ENCODE peak calls at places on chromosomes 6 and 20, in five cellular contexts. U, Q, G, Y and R are unnamed samples.

GRCh38 chr6:104828478-104828877 is 31.2 kb downstream of the HACE1 start:
- DNase-seq in Y (no peak), G (no peak), Q (no peak), U (no peak), R (no peak)

GRCh38 chr20:15900443-15900842 is 672.8 kb downstream of the KIF16B start:
- DNase-seq in Q (no peak), U (no peak), G (no peak), Y (no peak), R (no peak)

GRCh38 chr6:145561095-145561820 is 174.1 kb downstream of the EPM2A start:
- DNase-seq in U (no peak), G (no peak), Y (no peak), Q (no peak), R (no peak)

GRCh38 chr6:157505912-157506491 is 125.0 kb downstream of the ZDHHC14 start:
- DNase-seq in U (no peak), Y (no peak), G (no peak), Q (no peak), R (no peak)

GRCh38 chr6:121305957-121306607 is 28.2 kb downstream of the TBC1D32 start:
- DNase-seq in Q (no peak), U (no peak), G (no peak), Y (no peak), R (no peak)

GRCh38 chr20:35279040-35279439 is 1.1 kb upstream of the MMP24OS start:
- DNase-seq in Y (no peak), Q (no peak), G (peak; percentile 57), U (no peak), R (no peak)

GRCh38 chr20:10647471-10647870 is 26.3 kb downstream of the JAG1 start:
- DNase-seq in Y (peak; percentile 7), U (no peak), Q (no peak), G (no peak), R (no peak)

GRCh38 chr6:14211596-14211961 is 94.0 kb downstream of the CD83 start:
- DNase-seq in Q (peak; percentile 18), G (peak; percentile 21), U (peak; percentile 71), Y (peak; percentile 53), R (no peak)

GRCh38 chr6:55293116-55293515 is 34.2 kb upstream of the GFRAL start:
- DNase-seq in G (no peak), Y (no peak), Q (no peak), U (no peak), R (no peak)

GRCh38 chr6:128241221-128241620 is 279.2 kb downstream of the PTPRK start:
- DNase-seq in U (no peak), Q (no peak), Y (no peak), G (no peak), R (no peak)

GRCh38 chr6:31769684-31770371 is 7.3 kb downstream of the VWA7 start:
- DNase-seq in G (peak; percentile 65), Y (peak; percentile 94), U (peak; percentile 80), Q (peak; percentile 95), R (peak; percentile 36)

GRCh38 chr6:26445934-26446667 is 5.8 kb downstream of the BTN3A3 start:
- DNase-seq in Y (no peak), G (no peak), Q (peak; percentile 34), U (no peak), R (peak; percentile 76)

GRCh38 chr6:42200035-42200434 is 5.3 kb upstream of the GUCA1B start:
- DNase-seq in Q (no peak), U (no peak), G (peak; percentile 10), Y (no peak), R (no peak)

DNA sequence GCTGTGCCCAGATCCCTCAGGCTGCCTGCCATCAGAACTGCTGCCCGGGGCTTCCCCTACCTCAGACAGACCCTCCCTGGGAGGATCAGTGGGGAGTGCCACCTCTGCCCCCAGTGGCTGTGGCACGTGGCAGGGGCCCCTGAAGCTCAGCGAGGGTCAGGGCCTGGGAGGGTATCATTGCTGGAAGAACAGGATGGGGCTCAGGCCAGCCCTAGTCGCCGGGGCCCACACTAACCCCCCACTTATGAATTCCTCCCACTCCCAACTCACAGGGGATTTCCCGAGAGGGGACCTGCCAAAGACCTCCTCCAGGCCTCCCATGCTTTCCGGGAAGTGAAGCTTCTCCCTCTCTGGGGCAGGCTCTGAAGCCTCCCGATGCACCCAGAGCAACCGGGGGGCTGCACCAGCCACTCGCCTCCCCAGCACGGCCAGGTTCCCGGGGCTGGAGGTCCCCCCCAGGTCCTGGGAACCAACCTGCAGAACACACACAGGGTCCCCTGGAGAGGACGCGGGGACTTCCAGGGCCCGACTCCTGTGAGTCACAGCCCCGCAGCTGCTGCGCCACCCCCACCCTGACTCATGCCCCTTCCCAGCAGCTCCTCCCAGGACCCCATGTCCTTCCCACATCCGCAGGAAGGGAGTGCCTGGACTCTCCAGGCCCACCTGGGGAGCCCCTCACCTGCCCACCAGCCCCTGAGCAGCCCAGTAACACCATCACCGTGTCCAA is 2.5 kb downstream of the TNFRSF6B start:
- DNase-seq in G (no peak), Q (peak; percentile 68), U (peak; percentile 83), Y (peak; percentile 35), R (peak; percentile 30)
- TF ChIP-seq POLR2AphosphoS5 in G (no peak), Q (no peak), U (peak; percentile 26), Y (no peak), R (no peak)

GRCh38 chr6:156334961-156335360 is 442.2 kb upstream of the ARID1B start:
- DNase-seq in U (no peak), Q (no peak), Y (no peak), G (no peak), R (no peak)
- TF ChIP-seq POLR2AphosphoS5 in U (no peak), Q (no peak), Y (no peak), G (no peak), R (no peak)

GRCh38 chr6:158819213-158819976 is at the start of gene EZR:
- DNase-seq in Q (peak; percentile 86), Y (peak; percentile 90), U (peak; percentile 86), G (peak; percentile 79), R (no peak)
- TF ChIP-seq POLR2AphosphoS5 in Q (peak; percentile 79), Y (peak; percentile 93), U (peak; percentile 85), G (peak; percentile 57), R (peak; percentile 89)

GRCh38 chr6:35473849-35474128 is 5.6 kb downstream of the RPL10A start:
- DNase-seq in U (no peak), G (no peak), Q (no peak), Y (no peak), R (no peak)
- TF ChIP-seq POLR2AphosphoS5 in U (no peak), G (no peak), Q (no peak), Y (no peak), R (no peak)

DNA sequence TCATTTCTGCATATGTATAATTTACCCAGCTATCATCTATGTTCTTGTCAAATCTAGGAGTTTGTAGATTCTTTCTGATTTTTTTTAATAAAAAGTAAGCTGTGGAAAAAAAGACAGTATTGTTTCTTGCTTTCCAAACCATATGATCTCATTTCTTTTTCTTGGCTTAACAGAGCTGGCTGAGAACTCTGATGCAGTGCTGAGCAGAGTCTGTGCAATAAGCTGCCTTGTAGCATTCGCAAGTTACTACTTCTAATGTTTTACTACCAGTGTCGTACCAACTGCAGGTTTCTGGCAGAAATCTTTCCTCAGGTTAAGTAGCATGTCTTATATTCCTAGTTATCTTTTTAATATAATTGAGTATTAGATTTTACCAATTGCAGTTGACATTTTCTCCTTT is 15.6 kb downstream of the RRBP1 start:
- DNase-seq in G (no peak), Y (no peak), U (no peak), Q (no peak), R (no peak)
- TF ChIP-seq POLR2AphosphoS5 in G (no peak), Y (no peak), U (no peak), Q (no peak), R (no peak)

GRCh38 chr20:50731055-50731929 is at the start of gene PARD6B:
- DNase-seq in Y (peak; percentile 99), Q (peak; percentile 98), U (peak; percentile 98), G (peak; percentile 99), R (peak; percentile 97)

GRCh38 chr20:50728981-50729874 is 2.2 kb upstream of the PARD6B start:
- DNase-seq in G (peak; percentile 60), Q (no peak), Y (peak; percentile 73), U (no peak), R (no peak)

GRCh38 chr20:50729925-50730764 is 1.2 kb upstream of the PARD6B start:
- DNase-seq in Y (peak; percentile 25), U (no peak), G (no peak), Q (no peak), R (no peak)

GRCh38 chr20:50731930-50732690 is 730 bp downstream of the PARD6B start:
- DNase-seq in Y (no peak), Q (no peak), U (no peak), G (no peak), R (no peak)

DNA sequence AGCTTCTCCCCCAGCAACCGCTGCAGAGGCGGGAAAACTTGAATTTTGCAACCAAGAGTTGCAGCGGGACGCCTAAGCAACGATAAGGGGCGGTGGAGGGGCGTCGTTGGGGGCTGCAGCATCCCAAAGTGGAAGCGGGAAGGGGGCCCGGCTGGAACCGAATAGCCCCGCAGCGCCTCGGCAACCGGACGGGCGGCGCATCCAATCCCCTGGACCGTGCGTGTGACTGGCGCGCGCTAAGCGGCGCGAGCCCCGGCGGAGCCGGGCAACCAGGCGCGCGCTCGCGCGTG is 670 bp upstream of the PARD6B start:
- DNase-seq in Q (no peak), Y (no peak), U (no peak), G (no peak), R (no peak)
- TF ChIP-seq POLR2AphosphoS5 in Q (no peak), Y (no peak), U (peak; percentile 18), G (no peak), R (no peak)

GRCh38 chr6:44254201-44254956 is 2.9 kb downstream of the SLC35B2 start:
- DNase-seq in G (no peak), Y (no peak), U (no peak), Q (no peak), R (no peak)
- TF ChIP-seq POLR2AphosphoS5 in G (no peak), Y (no peak), U (no peak), Q (peak; percentile 85), R (peak; percentile 32)

GRCh38 chr20:8388707-8389106 is 256.6 kb downstream of the PLCB1 start:
- DNase-seq in G (no peak), Y (no peak), Q (no peak), U (no peak), R (no peak)
- TF ChIP-seq POLR2AphosphoS5 in G (no peak), Y (no peak), Q (no peak), U (no peak), R (no peak)